ENCODE peak calls at places on chromosomes 2 and 18, in seven cellular contexts. E, V, Y, D, X, H and S are unnamed samples.

GRCh38 chr2:27973592-27973991 is 83.1 kb downstream of the BABAM2 start:
- DNase-seq in V (no peak), E (peak; percentile 40), Y (no peak), D (no peak), X (no peak), H (peak; percentile 67), S (peak; percentile 64)

GRCh38 chr2:215772003-215772402 is 241.3 kb downstream of the MREG start:
- DNase-seq in Y (no peak), V (no peak), H (peak; percentile 77), X (no peak), E (peak; percentile 57), D (no peak), S (peak; percentile 42)

GRCh38 chr18:62037012-62037742 is 144.4 kb upstream of the RNF152 start:
- DNase-seq in V (no peak), D (no peak), Y (no peak), E (no peak), X (no peak), H (no peak), S (no peak)

GRCh38 chr2:15909157-15909556 is 31.2 kb upstream of the MYCN start:
- DNase-seq in X (no peak), E (no peak), Y (no peak), D (no peak), V (no peak), H (no peak), S (no peak)

GRCh38 chr2:229884775-229885699 is 36.8 kb downstream of the TRIP12 start:
- DNase-seq in X (no peak), E (no peak), D (no peak), Y (no peak), V (no peak), H (no peak), S (no peak)

GRCh38 chr2:24779121-24779520 is 14.1 kb downstream of the PTRHD1 start:
- DNase-seq in E (no peak), H (no peak), D (no peak), V (no peak), Y (peak; percentile 23), X (no peak), S (no peak)

GRCh38 chr18:54284967-54285785 is 15.9 kb downstream of the POLI start:
- DNase-seq in D (no peak), E (peak; percentile 75), H (peak; percentile 70), Y (no peak), V (peak; percentile 32), X (no peak), S (peak; percentile 78)

GRCh38 chr2:102033028-102033749 is 41.4 kb downstream of the IL1R2 start:
- DNase-seq in X (no peak), H (peak; percentile 93), Y (no peak), V (no peak), D (no peak), E (peak; percentile 79), S (peak; percentile 92)

GRCh38 chr2:121650554-121650930 is 1.3 kb upstream of the CLASP1 start:
- DNase-seq in X (no peak), E (peak; percentile 18), V (peak; percentile 8), Y (peak; percentile 21), H (peak; percentile 35), D (no peak), S (peak; percentile 23)

GRCh38 chr2:157459486-157459885 is 15.6 kb upstream of the CYTIP start:
- DNase-seq in V (no peak), E (no peak), H (no peak), D (no peak), X (no peak), Y (no peak), S (peak; percentile 22)

GRCh38 chr2:96540136-96540535 is 3.6 kb downstream of the ARID5A start:
- DNase-seq in X (no peak), E (peak; percentile 59), Y (no peak), D (no peak), H (no peak), V (no peak), S (no peak)

GRCh38 chr18:33826151-33826550 is 248.1 kb downstream of the ASXL3 start:
- DNase-seq in Y (no peak), E (no peak), V (no peak), D (no peak), X (peak; percentile 86), H (no peak), S (no peak)

GRCh38 chr2:119523383-119523958 is 812 bp downstream of the SCTR start:
- DNase-seq in X (no peak), V (no peak), H (no peak), D (no peak), E (no peak), Y (no peak), S (no peak)

GRCh38 chr2:85733121-85733960 is 20.4 kb upstream of the ATOH8 start:
- DNase-seq in H (no peak), Y (no peak), V (no peak), X (no peak), D (no peak), E (no peak), S (peak; percentile 95)

GRCh38 chr2:101517753-101518152 is 42.8 kb upstream of the RFX8 start:
- DNase-seq in Y (no peak), X (no peak), E (peak; percentile 65), V (no peak), H (peak; percentile 70), D (no peak), S (peak; percentile 83)

GRCh38 chr2:219457784-219458369 is 23.2 kb downstream of the SPEG start:
- DNase-seq in E (no peak), D (no peak), X (no peak), V (no peak), H (no peak), Y (no peak), S (peak; percentile 39)

GRCh38 chr2:11368059-11368572 is 23.7 kb upstream of the ROCK2 start:
- DNase-seq in D (no peak), X (no peak), Y (no peak), V (no peak), E (no peak), H (no peak), S (no peak)

GRCh38 chr2:13414907-13415306 is 698.2 kb downstream of the TRIB2 start:
- DNase-seq in H (no peak), V (no peak), X (no peak), E (no peak), D (no peak), Y (no peak), S (no peak)

GRCh38 chr2:30652271-30652910 is 154.9 kb downstream of the CAPN13 start:
- DNase-seq in V (no peak), H (no peak), D (no peak), Y (no peak), E (peak; percentile 47), X (no peak), S (no peak)

GRCh38 chr2:40367652-40368051 is 84.2 kb downstream of the SLC8A1 start:
- DNase-seq in D (no peak), X (no peak), V (no peak), Y (no peak), E (peak; percentile 93), H (no peak), S (peak; percentile 80)

GRCh38 chr2:10331702-10332401 is 29.1 kb downstream of the HPCAL1 start:
- DNase-seq in H (no peak), Y (no peak), V (peak; percentile 46), E (no peak), D (no peak), X (peak; percentile 23), S (no peak)

GRCh38 chr18:6741290-6741689 is 11.8 kb downstream of the ARHGAP28 start:
- DNase-seq in D (no peak), Y (no peak), H (peak; percentile 63), V (no peak), X (no peak), E (peak; percentile 100), S (peak; percentile 99)

GRCh38 chr2:172836386-172837200 is 100.9 kb downstream of the RAPGEF4 start:
- DNase-seq in H (peak; percentile 38), Y (peak; percentile 24), X (no peak), D (no peak), E (peak; percentile 84), V (no peak), S (peak; percentile 37)

GRCh38 chr2:166126014-166126639 is 1.7 kb downstream of the SCN1A start:
- DNase-seq in V (no peak), H (no peak), X (no peak), E (no peak), D (no peak), Y (no peak), S (peak; percentile 56)

GRCh38 chr2:223762853-223763252 is 74.5 kb downstream of the AP1S3 start:
- DNase-seq in X (peak; percentile 19), E (peak; percentile 52), H (no peak), Y (no peak), D (no peak), V (no peak), S (no peak)

GRCh38 chr2:222311321-222311977 is 12.7 kb upstream of the PAX3 start:
- DNase-seq in D (no peak), V (no peak), Y (no peak), X (no peak), E (no peak), H (no peak), S (no peak)

GRCh38 chr2:60551241-60552095 is 2.0 kb downstream of the BCL11A start:
- DNase-seq in D (no peak), H (no peak), X (peak; percentile 24), E (no peak), V (no peak), Y (peak; percentile 50), S (no peak)

GRCh38 chr2:240886678-240887574 is 9.0 kb downstream of the MAB21L4 start:
- DNase-seq in D (no peak), V (no peak), H (no peak), Y (no peak), X (no peak), E (no peak), S (no peak)

GRCh38 chr2:238573065-238573778 is 146.5 kb downstream of the ASB1 start:
- DNase-seq in V (no peak), E (no peak), H (peak; percentile 12), Y (peak; percentile 41), D (no peak), X (no peak), S (no peak)

GRCh38 chr2:241443486-241444223 is 64.7 kb downstream of the STK25 start:
- DNase-seq in V (peak; percentile 91), D (no peak), H (peak; percentile 17), Y (no peak), E (peak; percentile 57), X (peak; percentile 1), S (peak; percentile 79)

GRCh38 chr2:234981197-234982095 is 29.6 kb downstream of the SH3BP4 start:
- DNase-seq in Y (peak; percentile 65), X (no peak), H (peak; percentile 100), D (no peak), E (peak; percentile 100), V (no peak), S (peak; percentile 97)